ENCODE peak calls at places on chromosome 9, in five cellular contexts. One of them, this sample, is unnamed.
A peak's percentile ranks its signal among the peaks of the same experiment; 100 is the strongest.

GRCh38 chr9:88747768-88748167 is 212.8 kb downstream of the NXNL2 start:
- DNase-seq in endothelial cell: no peak
- DNase-seq in fibroblast of the conjunctiva: peak; percentile 92
- DNase-seq in T-helper 1 cell: no peak
- DNase-seq in iris pigment epithelial cell: peak; percentile 99
- DNase-seq in this sample: peak; percentile 45

GRCh38 chr9:77521091-77521490 is 127.0 kb downstream of the GNA14 start:
- DNase-seq in iris pigment epithelial cell: no peak
- DNase-seq in endothelial cell: no peak
- DNase-seq in T-helper 1 cell: no peak
- DNase-seq in fibroblast of the conjunctiva: no peak
- DNase-seq in this sample: peak; percentile 64

GRCh38 chr9:131276891-131277672 is 772 bp upstream of the FAM78A start:
- DNase-seq in T-helper 1 cell: peak; percentile 54
- DNase-seq in fibroblast of the conjunctiva: no peak
- DNase-seq in iris pigment epithelial cell: no peak
- DNase-seq in endothelial cell: no peak
- DNase-seq in this sample: peak; percentile 77

GRCh38 chr9:126307306-126308061 is 19.1 kb upstream of the MVB12B start:
- DNase-seq in T-helper 1 cell: no peak
- DNase-seq in iris pigment epithelial cell: no peak
- DNase-seq in fibroblast of the conjunctiva: no peak
- DNase-seq in endothelial cell: no peak
- DNase-seq in this sample: no peak

GRCh38 chr9:92184041-92184564 is 68.9 kb upstream of the SPTLC1 start:
- DNase-seq in endothelial cell: no peak
- DNase-seq in T-helper 1 cell: no peak
- DNase-seq in iris pigment epithelial cell: no peak
- DNase-seq in fibroblast of the conjunctiva: no peak
- DNase-seq in this sample: no peak

GRCh38 chr9:26904671-26905070 is 12.1 kb upstream of the CAAP1 start:
- DNase-seq in endothelial cell: no peak
- DNase-seq in fibroblast of the conjunctiva: no peak
- DNase-seq in T-helper 1 cell: no peak
- DNase-seq in iris pigment epithelial cell: no peak
- DNase-seq in this sample: no peak

GRCh38 chr9:127452481-127453092 is 1.3 kb downstream of the LRSAM1 start:
- DNase-seq in iris pigment epithelial cell: no peak
- DNase-seq in T-helper 1 cell: no peak
- DNase-seq in endothelial cell: no peak
- DNase-seq in fibroblast of the conjunctiva: no peak
- DNase-seq in this sample: peak; percentile 84

GRCh38 chr9:136089697-136090045 is 5.4 kb downstream of the NACC2 start:
- DNase-seq in endothelial cell: no peak
- DNase-seq in fibroblast of the conjunctiva: peak; percentile 34
- DNase-seq in iris pigment epithelial cell: peak; percentile 32
- DNase-seq in T-helper 1 cell: no peak
- DNase-seq in this sample: no peak

GRCh38 chr9:136748656-136749551 is 579 bp upstream of the LCN6 start:
- DNase-seq in endothelial cell: no peak
- DNase-seq in iris pigment epithelial cell: no peak
- DNase-seq in fibroblast of the conjunctiva: no peak
- DNase-seq in T-helper 1 cell: no peak
- DNase-seq in this sample: peak; percentile 79

GRCh38 chr9:8366161-8366926 is 566.8 kb upstream of the DMAC1 start:
- DNase-seq in T-helper 1 cell: no peak
- DNase-seq in iris pigment epithelial cell: peak; percentile 20
- DNase-seq in fibroblast of the conjunctiva: no peak
- DNase-seq in endothelial cell: no peak
- DNase-seq in this sample: no peak

This sample was measured in left ventricle myocardium superior.